ENCODE peak calls at places on chromosomes 5 and 9, in four cellular contexts. G, D, F and Y are unnamed samples.

GRCh38 chr9:115006660-115007059 is 76.3 kb upstream of the TNFSF8 start:
- DNase-seq in D (no peak), G (no peak), F (no peak), Y (no peak)

GRCh38 chr5:24923400-24923799 is 278.6 kb upstream of the CDH10 start:
- DNase-seq in D (peak), G (no peak), F (no peak), Y (no peak)

GRCh38 chr5:138946831-138947560 is 71.9 kb upstream of the LRRTM2 start:
- DNase-seq in G (no peak), F (no peak), D (no peak), Y (no peak)

GRCh38 chr9:128702445-128702948 is at the start of gene PKN3:
- DNase-seq in F (peak), G (peak), D (peak), Y (no peak)

GRCh38 chr5:147530801-147531389 is 21.0 kb upstream of the DPYSL3 start:
- DNase-seq in F (no peak), D (no peak), G (no peak), Y (no peak)

GRCh38 chr5:72860499-72860898 is 44.0 kb downstream of the TNPO1 start:
- DNase-seq in F (no peak), D (no peak), G (no peak), Y (no peak)

GRCh38 chr5:150213530-150213929 is 23.7 kb downstream of the SLC6A7 start:
- DNase-seq in G (no peak), D (no peak), F (no peak), Y (no peak)

GRCh38 chr5:165892383-165892782 is 2387.0 kb downstream of the MAT2B start:
- DNase-seq in G (no peak), F (no peak), D (no peak), Y (no peak)

GRCh38 chr9:133733074-133733408 is 5.1 kb downstream of the SARDH start:
- DNase-seq in F (no peak), G (no peak), D (no peak), Y (no peak)

GRCh38 chr5:150412319-150413175 is at the start of gene CD74:
- DNase-seq in F (peak), G (peak), D (peak), Y (peak)

GRCh38 chr9:89523948-89524347 is 26.0 kb upstream of the SEMA4D start:
- DNase-seq in F (no peak), G (peak), D (no peak), Y (no peak)

GRCh38 chr9:35277649-35278359 is 116.0 kb downstream of the UNC13B start:
- DNase-seq in F (no peak), G (no peak), D (no peak), Y (no peak)

GRCh38 chr5:6291961-6292360 is 86.4 kb downstream of the MED10 start:
- DNase-seq in D (peak), F (no peak), G (peak), Y (no peak)

GRCh38 chr5:170655920-170656319 is 127.6 kb upstream of the GABRP start:
- DNase-seq in F (no peak), D (no peak), G (no peak), Y (no peak)

GRCh38 chr9:94085062-94085639 is 887 bp downstream of the PTPDC1 start:
- DNase-seq in D (peak), F (no peak), G (no peak), Y (no peak)

GRCh38 chr5:38953426-38953825 is 107.6 kb downstream of the OSMR start:
- DNase-seq in G (no peak), D (no peak), F (no peak), Y (no peak)

GRCh38 chr9:109329274-109330258 is 8.7 kb upstream of the EPB41L4B start:
- DNase-seq in F (peak), D (peak), G (no peak), Y (no peak)

GRCh38 chr9:130542457-130543228 is 36.7 kb upstream of the FUBP3 start:
- DNase-seq in D (no peak), G (no peak), F (no peak), Y (no peak)

GRCh38 chr9:126805546-126806262 is 864 bp downstream of the ZBTB43 start:
- DNase-seq in G (peak), D (peak), F (peak), Y (peak)

GRCh38 chr5:51194626-51195025 is 188.6 kb upstream of the ISL1 start:
- DNase-seq in G (no peak), F (no peak), D (no peak), Y (no peak)

GRCh38 chr5:124315746-124316415 is 430.6 kb downstream of the ZNF608 start:
- DNase-seq in F (no peak), G (no peak), D (no peak), Y (no peak)

GRCh38 chr5:109352024-109352423 is 57.8 kb downstream of the PJA2 start:
- DNase-seq in D (no peak), F (no peak), G (no peak), Y (no peak)

GRCh38 chr5:97041239-97041638 is 101.2 kb downstream of the LIX1 start:
- DNase-seq in G (no peak), F (no peak), D (no peak), Y (no peak)

GRCh38 chr9:5879419-5880181 is 11.1 kb upstream of the MLANA start:
- DNase-seq in F (no peak), D (peak), G (no peak), Y (no peak)

GRCh38 chr5:135457424-135458071 is 5.4 kb upstream of the TIFAB start:
- DNase-seq in G (peak), F (peak), D (peak), Y (no peak)

GRCh38 chr9:96566401-96567202 is 53.0 kb downstream of the CDC14B start:
- DNase-seq in G (peak), D (peak), F (peak), Y (peak)

GRCh38 chr9:27541740-27542139 is 12.1 kb upstream of the MOB3B start:
- DNase-seq in D (no peak), G (no peak), F (no peak), Y (no peak)

GRCh38 chr5:80874162-80874561 is 86.0 kb upstream of the RASGRF2 start:
- DNase-seq in G (no peak), D (no peak), F (no peak), Y (no peak)

GRCh38 chr9:21317956-21318923 is 13.1 kb upstream of the IFNA5 start:
- DNase-seq in G (peak), D (peak), F (no peak), Y (no peak)

GRCh38 chr9:119412399-119412798 is 43.2 kb upstream of the BRINP1 start:
- DNase-seq in D (peak), G (no peak), F (no peak), Y (no peak)

GRCh38 chr5:4716786-4717185 is 423.3 kb upstream of the ADAMTS16 start:
- DNase-seq in D (no peak), F (no peak), G (no peak), Y (no peak)

GRCh38 chr9:70120834-70121510 is 77.3 kb downstream of the MAMDC2 start:
- DNase-seq in F (no peak), G (no peak), D (no peak), Y (no peak)

DNA sequence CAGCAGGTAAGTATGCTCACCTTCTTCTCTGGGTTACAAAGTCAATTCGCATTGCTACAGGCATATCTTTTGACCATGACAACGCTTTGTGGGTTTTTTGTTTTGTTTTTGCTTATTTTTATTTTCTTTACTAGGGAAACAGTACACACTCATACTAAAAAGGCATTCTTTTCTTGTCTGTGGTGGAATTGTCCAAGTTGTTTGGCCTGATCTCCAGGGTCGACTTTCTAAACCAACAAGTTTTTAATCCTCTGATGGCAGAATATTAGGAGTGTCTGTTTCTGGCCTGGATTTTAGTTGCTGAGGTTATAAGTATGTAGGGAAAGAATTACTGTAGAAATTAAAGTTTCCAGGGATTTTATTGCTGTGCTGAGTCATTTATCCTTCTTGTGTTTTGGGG is 218.4 kb downstream of the TAF11L14 start:
- DNase-seq in D (no peak), G (no peak), F (no peak), Y (no peak)
- H3K4me3 ChIP-seq in D (no peak), G (no peak), F (no peak), Y (no peak)

GRCh38 chr5:176574297-176574591 is 25.1 kb downstream of the CDHR2 start:
- DNase-seq in F (no peak), G (no peak), D (no peak), Y (no peak)
- TF ChIP-seq CTCF in F (no peak), G (no peak), D (peak), Y (no peak)

DNA sequence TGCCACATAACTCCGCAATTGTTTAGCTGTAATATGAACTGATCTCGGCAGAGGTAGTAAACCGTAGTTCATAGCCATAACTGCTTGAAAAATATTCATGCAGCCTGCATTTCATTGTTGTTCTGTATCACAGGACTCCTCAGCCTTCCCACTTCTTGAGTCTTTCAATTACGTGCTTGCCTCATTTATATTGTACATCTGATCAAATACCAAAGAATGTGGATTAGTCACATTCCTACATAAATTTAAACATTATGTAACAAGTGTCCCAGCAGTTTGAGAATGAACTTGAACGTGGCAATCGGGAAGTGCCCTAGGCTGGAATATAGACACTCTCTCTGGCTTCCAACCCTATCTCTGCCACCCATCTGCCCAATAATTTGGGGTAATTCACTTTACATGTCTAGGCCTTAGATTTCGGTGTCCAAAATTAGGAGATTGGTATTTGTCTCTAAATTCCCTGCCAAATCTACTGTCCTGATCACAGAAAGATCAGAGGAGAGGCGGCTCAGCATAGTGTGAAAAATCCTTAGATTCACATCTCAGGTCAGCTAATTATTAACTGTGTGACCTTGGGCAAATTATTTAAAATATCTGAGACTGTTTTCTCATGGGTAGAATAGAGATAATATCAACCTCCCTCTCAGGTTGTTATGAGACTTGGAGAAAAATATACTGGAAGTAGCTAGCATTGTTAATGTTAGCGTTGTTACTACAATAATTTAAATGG is 215.1 kb upstream of the RFX3 start:
- DNase-seq in F (no peak), D (no peak), G (no peak), Y (no peak)
- H3K4me3 ChIP-seq in F (no peak), D (no peak), G (no peak), Y (no peak)

DNA sequence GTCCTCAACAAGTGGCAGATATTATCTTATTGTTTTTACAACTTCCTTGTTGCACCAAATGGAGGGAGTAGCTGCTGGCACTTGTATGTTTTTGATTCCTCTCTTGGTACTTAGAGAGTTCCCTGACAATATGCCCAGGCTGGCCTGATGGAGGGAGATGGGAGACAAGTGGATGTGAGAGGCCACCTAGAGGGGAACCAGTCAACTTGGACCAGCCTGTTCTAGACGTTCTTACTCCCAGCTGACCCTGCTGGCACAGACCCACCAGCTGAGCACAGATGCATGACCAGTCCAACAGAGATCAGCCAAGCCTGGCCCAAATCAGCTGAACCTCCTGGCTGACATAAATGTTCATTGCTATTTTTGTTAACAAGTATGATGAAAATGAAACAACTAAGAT is 60.9 kb upstream of the GDNF start:
- DNase-seq in D (peak), G (no peak), F (no peak), Y (no peak)
- TF ChIP-seq CTCF in D (peak), G (no peak), F (no peak), Y (peak)

GRCh38 chr5:78639811-78640210 is 8.8 kb downstream of the LHFPL2 start:
- DNase-seq in D (no peak), G (no peak), F (no peak), Y (no peak)
- H3K4me3 ChIP-seq in D (no peak), G (no peak), F (no peak), Y (no peak)

GRCh38 chr5:75685141-75685540 is 32.1 kb downstream of the POC5 start:
- DNase-seq in D (no peak), G (no peak), F (no peak), Y (no peak)
- TF ChIP-seq CTCF in D (no peak), G (no peak), F (no peak), Y (no peak)

GRCh38 chr9:78296893-78297671 is at the start of gene PSAT1:
- DNase-seq in F (peak), D (peak), G (peak), Y (peak)

GRCh38 chr9:78295731-78296130 is 1.2 kb upstream of the PSAT1 start:
- DNase-seq in G (no peak), F (no peak), D (no peak), Y (no peak)

GRCh38 chr9:78297672-78297961 is 692 bp downstream of the PSAT1 start:
- DNase-seq in G (no peak), D (no peak), F (no peak), Y (peak)

GRCh38 chr9:78295177-78295575 is 1.7 kb upstream of the PSAT1 start:
- DNase-seq in D (peak), F (no peak), G (no peak), Y (no peak)

DNA sequence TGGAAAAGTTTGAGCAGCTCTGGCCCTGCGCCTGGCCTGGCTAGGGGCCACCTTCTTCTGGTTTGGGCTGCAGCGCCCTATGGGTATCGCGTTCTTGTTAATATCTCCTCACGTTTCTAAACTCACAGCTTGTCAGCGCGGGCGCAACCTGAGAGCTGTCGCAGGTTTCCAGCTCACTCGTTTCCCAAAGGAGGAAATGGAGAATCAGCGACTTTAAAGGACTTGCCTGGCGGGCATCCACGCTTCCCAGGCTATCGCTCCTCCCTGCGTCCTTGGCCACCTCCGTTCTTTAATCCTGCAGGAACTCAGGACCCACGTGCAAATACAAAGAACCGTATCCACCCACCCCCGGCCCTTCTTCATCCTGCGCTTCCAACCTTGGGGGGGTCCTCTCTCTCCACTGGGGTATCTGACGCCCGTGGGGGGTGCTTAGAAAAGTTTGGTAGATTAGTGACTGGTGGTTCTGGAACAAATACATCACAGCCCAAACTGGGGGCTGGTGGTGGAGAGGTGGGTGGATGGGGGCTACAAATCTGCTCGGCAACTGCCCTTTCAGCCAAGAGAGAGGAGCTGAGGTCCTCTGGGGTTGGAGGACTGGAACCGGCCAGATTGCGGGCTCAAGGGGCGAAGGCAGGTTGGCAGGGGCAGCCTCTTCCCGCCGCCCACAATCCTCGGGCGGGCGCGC is 575 bp upstream of the PSAT1 start:
- DNase-seq in G (no peak), D (peak), F (peak), Y (no peak)
- H3K4me3 ChIP-seq in G (peak), D (peak), F (peak), Y (peak)

GRCh38 chr9:29656641-29657406 is 2083.5 kb upstream of the C9orf72 start:
- DNase-seq in G (no peak), D (no peak), F (no peak), Y (no peak)

GRCh38 chr9:29657821-29658220 is 2084.5 kb upstream of the C9orf72 start:
- DNase-seq in D (no peak), F (no peak), G (no peak), Y (no peak)

DNA sequence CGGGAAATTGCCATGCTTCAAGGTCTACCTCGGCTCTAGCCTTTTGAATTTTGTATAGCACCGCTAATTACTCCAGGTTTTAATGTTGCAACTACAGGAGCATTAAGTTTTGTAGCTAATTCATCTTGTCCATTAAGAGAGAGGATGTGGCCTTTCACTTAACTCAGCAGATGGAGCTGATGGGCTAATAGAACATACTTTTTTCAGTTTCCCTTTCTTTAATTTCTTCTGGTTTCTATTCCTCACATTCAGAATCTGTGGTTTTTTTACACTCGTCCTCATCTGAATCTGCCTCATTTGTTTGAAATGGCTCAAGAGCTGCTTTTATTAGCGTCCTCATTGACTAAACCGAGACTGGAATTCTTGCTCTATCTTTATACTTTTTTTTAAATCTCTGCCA is 2085.7 kb upstream of the C9orf72 start:
- DNase-seq in G (peak), F (no peak), D (no peak), Y (no peak)
- TF ChIP-seq CTCF in G (peak), F (no peak), D (no peak), Y (no peak)